ENCODE peak calls at places on chromosomes 7 and 10, in seven cellular contexts. One of them, this sample, is unnamed.

GRCh38 chr7:24755541-24756416 is 1.5 kb downstream of the GSDME start:
- DNase-seq in HepG2: peak
- DNase-seq in HCT116: no peak
- DNase-seq in K562: no peak
- DNase-seq in GM12878: peak
- DNase-seq in HEK293T: no peak
- DNase-seq in H1: no peak
- DNase-seq in this sample: no peak

GRCh38 chr7:148395990-148396716 is 194.4 kb upstream of the C7orf33 start:
- DNase-seq in HCT116: no peak
- DNase-seq in HEK293T: no peak
- DNase-seq in HepG2: no peak
- DNase-seq in H1: no peak
- DNase-seq in GM12878: no peak
- DNase-seq in K562: no peak
- DNase-seq in this sample: no peak

GRCh38 chr10:108303149-108303548 is 1138.6 kb upstream of the SORCS1 start:
- DNase-seq in HEK293T: no peak
- DNase-seq in K562: no peak
- DNase-seq in H1: no peak
- DNase-seq in GM12878: peak
- DNase-seq in HepG2: no peak
- DNase-seq in HCT116: no peak
- DNase-seq in this sample: no peak

GRCh38 chr7:38973760-38974159 is 3.9 kb upstream of the POU6F2 start:
- DNase-seq in GM12878: no peak
- DNase-seq in K562: no peak
- DNase-seq in HEK293T: no peak
- DNase-seq in HCT116: no peak
- DNase-seq in HepG2: no peak
- DNase-seq in H1: no peak
- DNase-seq in this sample: no peak

GRCh38 chr7:1156782-1157535 is 3.0 kb downstream of the ZFAND2A start:
- DNase-seq in K562: peak
- DNase-seq in H1: no peak
- DNase-seq in GM12878: no peak
- DNase-seq in HCT116: no peak
- DNase-seq in HepG2: peak
- DNase-seq in HEK293T: no peak
- DNase-seq in this sample: no peak

GRCh38 chr10:107814865-107815487 is 650.5 kb upstream of the SORCS1 start:
- DNase-seq in HEK293T: peak
- DNase-seq in GM12878: peak
- DNase-seq in HepG2: peak
- DNase-seq in H1: peak
- DNase-seq in HCT116: no peak
- DNase-seq in K562: no peak
- DNase-seq in this sample: peak

GRCh38 chr10:58028597-58029366 is 238.9 kb downstream of the IPMK start:
- DNase-seq in HEK293T: no peak
- DNase-seq in HepG2: no peak
- DNase-seq in H1: no peak
- DNase-seq in GM12878: no peak
- DNase-seq in K562: no peak
- DNase-seq in HCT116: no peak
- DNase-seq in this sample: no peak

GRCh38 chr10:129193148-129193547 is 273.9 kb upstream of the MGMT start:
- DNase-seq in HepG2: no peak
- DNase-seq in HEK293T: no peak
- DNase-seq in H1: peak
- DNase-seq in K562: no peak
- DNase-seq in GM12878: no peak
- DNase-seq in HCT116: no peak
- DNase-seq in this sample: no peak

GRCh38 chr7:22896917-22897316 is 74.3 kb upstream of the TOMM7 start:
- DNase-seq in HEK293T: no peak
- DNase-seq in HCT116: peak
- DNase-seq in K562: no peak
- DNase-seq in GM12878: no peak
- DNase-seq in H1: no peak
- DNase-seq in HepG2: peak
- DNase-seq in this sample: peak

GRCh38 chr10:11026761-11027160 is 9.1 kb downstream of the CELF2 start:
- DNase-seq in HEK293T: no peak
- DNase-seq in GM12878: no peak
- DNase-seq in HCT116: no peak
- DNase-seq in HepG2: no peak
- DNase-seq in H1: no peak
- DNase-seq in K562: no peak
- DNase-seq in this sample: no peak

GRCh38 chr10:48899781-48900180 is 39.9 kb downstream of the LRRC18 start:
- DNase-seq in K562: no peak
- DNase-seq in HEK293T: no peak
- DNase-seq in H1: no peak
- DNase-seq in HepG2: no peak
- DNase-seq in HCT116: no peak
- DNase-seq in GM12878: no peak
- DNase-seq in this sample: no peak

GRCh38 chr10:34954142-34954541 is 136.0 kb downstream of the CUL2 start:
- DNase-seq in GM12878: no peak
- DNase-seq in H1: no peak
- DNase-seq in HEK293T: no peak
- DNase-seq in HCT116: no peak
- DNase-seq in HepG2: no peak
- DNase-seq in K562: no peak
- DNase-seq in this sample: no peak

GRCh38 chr10:62185914-62186692 is 82.5 kb downstream of the RTKN2 start:
- DNase-seq in HepG2: no peak
- DNase-seq in GM12878: no peak
- DNase-seq in K562: no peak
- DNase-seq in HEK293T: no peak
- DNase-seq in HCT116: no peak
- DNase-seq in H1: no peak
- DNase-seq in this sample: no peak

GRCh38 chr10:21076381-21076780 is 179.3 kb upstream of the NEBL start:
- DNase-seq in HCT116: no peak
- DNase-seq in HEK293T: no peak
- DNase-seq in H1: no peak
- DNase-seq in GM12878: no peak
- DNase-seq in HepG2: no peak
- DNase-seq in K562: no peak
- DNase-seq in this sample: no peak

GRCh38 chr10:16592327-16592854 is 70.7 kb upstream of the C1QL3 start:
- DNase-seq in HEK293T: no peak
- DNase-seq in HepG2: no peak
- DNase-seq in GM12878: no peak
- DNase-seq in K562: no peak
- DNase-seq in HCT116: no peak
- DNase-seq in H1: no peak
- DNase-seq in this sample: no peak

GRCh38 chr7:120738816-120739215 is 119.1 kb downstream of the TSPAN12 start:
- DNase-seq in HCT116: no peak
- DNase-seq in HepG2: no peak
- DNase-seq in H1: no peak
- DNase-seq in HEK293T: no peak
- DNase-seq in GM12878: no peak
- DNase-seq in K562: no peak
- DNase-seq in this sample: no peak

GRCh38 chr7:120743128-120743527 is 114.8 kb downstream of the TSPAN12 start:
- DNase-seq in HCT116: no peak
- DNase-seq in GM12878: no peak
- DNase-seq in HepG2: no peak
- DNase-seq in K562: no peak
- DNase-seq in H1: no peak
- DNase-seq in HEK293T: no peak
- DNase-seq in this sample: no peak

GRCh38 chr7:120740348-120740747 is 117.6 kb downstream of the TSPAN12 start:
- DNase-seq in H1: no peak
- DNase-seq in HCT116: no peak
- DNase-seq in GM12878: no peak
- DNase-seq in HepG2: no peak
- DNase-seq in K562: no peak
- DNase-seq in HEK293T: no peak
- DNase-seq in this sample: no peak

GRCh38 chr7:120741371-120742042 is 116.4 kb downstream of the TSPAN12 start:
- DNase-seq in H1: no peak
- DNase-seq in HEK293T: no peak
- DNase-seq in GM12878: no peak
- DNase-seq in HCT116: no peak
- DNase-seq in HepG2: no peak
- DNase-seq in K562: no peak
- DNase-seq in this sample: no peak

DNA sequence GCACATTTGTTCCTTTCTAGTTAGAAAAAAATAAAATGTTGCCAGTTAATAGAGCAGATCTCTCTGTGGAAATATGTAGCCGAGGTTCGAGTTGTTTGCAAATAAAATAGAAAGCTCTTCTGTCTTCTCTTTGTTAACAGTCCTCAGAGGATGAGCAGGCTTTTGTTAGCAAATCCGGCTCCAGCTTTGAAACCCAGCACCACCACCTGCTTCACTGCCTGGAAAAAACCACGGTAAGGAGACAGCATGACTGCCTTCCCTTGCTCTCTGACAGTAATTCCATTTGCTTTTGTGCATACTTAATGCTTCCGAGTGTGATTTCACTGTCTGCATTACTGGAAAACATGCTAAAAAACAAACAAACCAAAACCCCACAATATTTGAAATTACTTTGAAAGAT is 115.6 kb downstream of the TSPAN12 start:
- DNase-seq in HCT116: no peak
- DNase-seq in K562: no peak
- DNase-seq in HepG2: no peak
- DNase-seq in HEK293T: no peak
- DNase-seq in H1: no peak
- DNase-seq in GM12878: no peak
- DNase-seq in this sample: peak
- TF ChIP-seq SP1 in HCT116: no peak
- TF ChIP-seq SP1 in K562: no peak
- TF ChIP-seq SP1 in HepG2: no peak
- TF ChIP-seq SP1 in HEK293T: no peak
- TF ChIP-seq SP1 in H1: no peak
- TF ChIP-seq SP1 in GM12878: no peak
- TF ChIP-seq SP1 in this sample: no peak

DNA sequence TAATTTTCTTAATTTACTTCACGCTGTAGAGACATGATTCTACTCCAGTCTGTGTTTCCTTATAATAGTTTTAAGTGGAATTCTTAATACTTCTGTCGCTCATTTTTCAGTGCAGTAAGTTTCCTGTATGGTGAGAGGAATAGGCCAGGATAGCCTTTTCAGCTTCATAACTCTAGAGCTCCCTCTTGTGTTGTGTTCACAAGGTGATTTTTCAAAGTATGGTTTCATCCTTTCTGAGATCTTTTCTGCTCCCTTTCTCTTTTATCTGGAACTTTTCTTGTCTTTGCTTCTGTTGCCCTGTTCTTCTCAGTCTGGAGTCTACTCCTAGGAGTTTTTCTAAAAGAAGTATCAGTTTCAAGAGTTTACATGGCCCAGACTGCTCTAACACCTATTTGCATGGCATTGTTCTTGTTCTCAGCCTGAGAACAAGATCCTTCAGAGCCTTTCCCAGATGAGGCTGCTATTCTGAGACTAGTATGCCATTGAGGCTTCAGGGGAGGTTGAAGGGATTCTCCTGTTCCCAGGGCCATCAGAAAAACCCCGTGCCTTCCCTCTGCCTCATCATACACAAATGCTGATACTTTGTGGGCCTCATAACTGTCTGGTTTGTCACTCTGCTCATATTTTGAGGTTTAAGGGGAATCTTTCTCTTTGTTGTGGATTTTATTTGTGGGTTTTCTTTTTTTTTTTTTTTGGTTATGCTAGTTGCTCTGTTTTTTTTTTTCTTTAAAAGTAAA is 21.8 kb downstream of the NET1 start:
- DNase-seq in HEK293T: peak
- DNase-seq in K562: peak
- DNase-seq in GM12878: no peak
- DNase-seq in H1: no peak
- DNase-seq in HepG2: peak
- DNase-seq in HCT116: peak
- DNase-seq in this sample: no peak
- TF ChIP-seq SP1 in HEK293T: no peak
- TF ChIP-seq SP1 in K562: no peak
- TF ChIP-seq SP1 in GM12878: no peak
- TF ChIP-seq SP1 in H1: no peak
- TF ChIP-seq SP1 in HepG2: no peak
- TF ChIP-seq SP1 in HCT116: no peak
- TF ChIP-seq SP1 in this sample: no peak

GRCh38 chr7:107584716-107585115 is 4.7 kb downstream of the BCAP29 start:
- DNase-seq in HCT116: no peak
- DNase-seq in HepG2: no peak
- DNase-seq in GM12878: no peak
- DNase-seq in HEK293T: no peak
- DNase-seq in H1: no peak
- DNase-seq in K562: no peak
- DNase-seq in this sample: no peak
- TF ChIP-seq SP1 in HCT116: no peak
- TF ChIP-seq SP1 in HepG2: no peak
- TF ChIP-seq SP1 in GM12878: no peak
- TF ChIP-seq SP1 in HEK293T: no peak
- TF ChIP-seq SP1 in H1: no peak
- TF ChIP-seq SP1 in K562: no peak
- TF ChIP-seq SP1 in this sample: no peak

GRCh38 chr7:7103343-7104313 is 78.7 kb upstream of the C1GALT1 start:
- DNase-seq in HCT116: peak
- DNase-seq in GM12878: peak
- DNase-seq in HepG2: peak
- DNase-seq in H1: no peak
- DNase-seq in K562: peak
- DNase-seq in HEK293T: peak
- DNase-seq in this sample: no peak

GRCh38 chr7:7099584-7100014 is 82.7 kb upstream of the C1GALT1 start:
- DNase-seq in H1: peak
- DNase-seq in K562: peak
- DNase-seq in GM12878: no peak
- DNase-seq in HepG2: peak
- DNase-seq in HEK293T: peak
- DNase-seq in HCT116: peak
- DNase-seq in this sample: peak

GRCh38 chr7:7098280-7098818 is 84.0 kb upstream of the C1GALT1 start:
- DNase-seq in GM12878: no peak
- DNase-seq in HCT116: no peak
- DNase-seq in HepG2: no peak
- DNase-seq in K562: no peak
- DNase-seq in HEK293T: no peak
- DNase-seq in H1: no peak
- DNase-seq in this sample: no peak

GRCh38 chr7:7102906-7103305 is 79.4 kb upstream of the C1GALT1 start:
- DNase-seq in GM12878: no peak
- DNase-seq in HEK293T: no peak
- DNase-seq in K562: no peak
- DNase-seq in H1: no peak
- DNase-seq in HCT116: no peak
- DNase-seq in HepG2: no peak
- DNase-seq in this sample: no peak

DNA sequence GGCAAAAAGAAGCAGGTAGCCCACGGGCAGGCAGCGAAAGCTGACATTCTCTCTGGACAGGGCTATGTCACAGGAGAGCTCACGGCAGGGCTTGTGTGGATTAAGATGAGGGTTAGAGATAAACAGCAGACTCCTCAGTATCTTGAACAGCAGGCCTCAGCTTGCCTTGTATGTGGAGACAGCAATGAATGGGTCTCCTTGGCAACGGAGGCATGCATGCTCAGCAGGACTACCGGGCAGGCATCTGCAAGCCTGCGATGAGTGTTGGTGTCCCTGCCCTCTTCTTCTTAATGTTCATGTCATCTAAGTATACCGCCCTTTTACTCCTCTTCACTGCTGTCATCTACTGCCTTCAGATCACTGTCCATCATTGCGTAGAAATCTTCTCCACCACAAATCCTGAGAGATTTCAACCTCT is 81.9 kb upstream of the C1GALT1 start:
- DNase-seq in HCT116: no peak
- DNase-seq in K562: peak
- DNase-seq in HEK293T: no peak
- DNase-seq in GM12878: no peak
- DNase-seq in H1: peak
- DNase-seq in HepG2: no peak
- DNase-seq in this sample: peak
- TF ChIP-seq SP1 in HCT116: no peak
- TF ChIP-seq SP1 in K562: no peak
- TF ChIP-seq SP1 in HEK293T: no peak
- TF ChIP-seq SP1 in GM12878: no peak
- TF ChIP-seq SP1 in H1: no peak
- TF ChIP-seq SP1 in HepG2: no peak
- TF ChIP-seq SP1 in this sample: no peak

This sample was measured in WTC11.